ENCODE peak calls at places on chromosomes 3 and 15, in four cellular contexts. X is right atrium auricular region, T is ELF-1, G is BE2C. Y is an unnamed sample.

GRCh38 chr15:75591655-75592364 is 12.7 kb upstream of the PTPN9 start:
- DNase-seq in G (no peak), X (no peak), T (no peak), Y (no peak)

GRCh38 chr3:189132125-189132744 is 39.5 kb upstream of the TPRG1 start:
- DNase-seq in G (peak), X (peak), T (peak), Y (no peak)

GRCh38 chr3:141680620-141681389 is 57.3 kb upstream of the RNF7 start:
- DNase-seq in X (no peak), T (no peak), G (peak), Y (peak)

GRCh38 chr3:119636194-119636593 is 24.2 kb downstream of the POPDC2 start:
- DNase-seq in T (no peak), X (no peak), G (no peak), Y (no peak)

GRCh38 chr3:37295925-37296324 is 121.5 kb upstream of the LRRFIP2 start:
- DNase-seq in X (no peak), G (no peak), T (no peak), Y (no peak)

GRCh38 chr3:50583897-50584296 is 14.6 kb downstream of the HEMK1 start:
- DNase-seq in T (no peak), X (peak), G (no peak), Y (no peak)

GRCh38 chr15:23687143-23687470 is at the start of gene NDN:
- DNase-seq in T (peak), G (peak), X (no peak), Y (peak)

GRCh38 chr3:186277268-186277909 is 84.6 kb downstream of the DGKG start:
- DNase-seq in G (peak), T (peak), X (no peak), Y (peak)

GRCh38 chr3:71989165-71989564 is 204.2 kb upstream of the PROK2 start:
- DNase-seq in G (no peak), T (peak), X (no peak), Y (no peak)

GRCh38 chr3:107221856-107222255 is 155.4 kb upstream of the CCDC54 start:
- DNase-seq in T (no peak), X (no peak), G (no peak), Y (no peak)

GRCh38 chr3:170189396-170190256 is 8.1 kb upstream of the PHC3 start:
- DNase-seq in T (no peak), G (no peak), X (no peak), Y (no peak)

GRCh38 chr3:195388380-195388779 is 54.4 kb downstream of the ACAP2 start:
- DNase-seq in X (no peak), G (no peak), T (no peak), Y (no peak)

GRCh38 chr3:11306815-11307589 is 34.8 kb downstream of the ATG7 start:
- DNase-seq in T (peak), G (no peak), X (no peak), Y (no peak)

GRCh38 chr3:184785856-184786255 is 26.1 kb upstream of the VPS8 start:
- DNase-seq in T (no peak), G (no peak), X (no peak), Y (no peak)

GRCh38 chr3:99817047-99817436 is 620 bp upstream of the CMSS1 start:
- DNase-seq in T (no peak), X (no peak), G (peak), Y (peak)